ENCODE peak calls at places on chromosomes 4 and X, in seven cellular contexts. L is brain microvascular endothelial cell, P is endothelial cell, M is left ventricle myocardium inferior, U is fibroblast of pulmonary artery, B is spleen, S is cardiac fibroblast. W is an unnamed sample.

GRCh38 chr4:152690706-152691651 is 11.2 kb upstream of the TMEM154 start:
- DNase-seq in L (no peak), P (no peak), M (no peak), U (no peak), B (no peak), S (no peak), W (peak; percentile 54)

GRCh38 chrX:14125451-14125850 is 95.8 kb upstream of the GEMIN8 start:
- DNase-seq in L (no peak), P (no peak), M (no peak), U (no peak), B (no peak), S (no peak), W (no peak)

GRCh38 chr4:27616166-27616565 is 755.5 kb downstream of the STIM2 start:
- DNase-seq in L (no peak), P (no peak), M (no peak), U (peak; percentile 3), B (no peak), S (no peak), W (no peak)

GRCh38 chr4:87530868-87531267 is 1.7 kb upstream of the SPARCL1 start:
- DNase-seq in L (no peak), P (no peak), M (peak; percentile 67), U (peak; percentile 98), B (no peak), S (peak; percentile 95), W (no peak)

GRCh38 chrX:31199770-31200114 is 127.9 kb upstream of the FTHL17 start:
- DNase-seq in L (no peak), P (no peak), M (no peak), U (no peak), B (no peak), S (no peak), W (no peak)

GRCh38 chrX:130173190-130173895 is 1.6 kb downstream of the RAB33A start:
- DNase-seq in L (peak; percentile 72), P (no peak), M (peak; percentile 33), U (peak; percentile 80), B (peak; percentile 72), S (peak; percentile 82), W (peak; percentile 76)

GRCh38 chr4:47485047-47485692 is at the start of gene ATP10D:
- DNase-seq in L (peak; percentile 91), P (peak; percentile 94), M (peak; percentile 98), U (peak; percentile 95), B (peak; percentile 99), S (peak; percentile 95), W (peak; percentile 92)

GRCh38 chrX:74383611-74384010 is 37.7 kb upstream of the SLC16A2 start:
- DNase-seq in L (peak; percentile 35), P (peak; percentile 32), M (no peak), U (peak; percentile 68), B (no peak), S (peak; percentile 71), W (peak; percentile 43)

GRCh38 chrX:80810365-80810978 is 795 bp upstream of the BRWD3 start:
- DNase-seq in L (no peak), P (no peak), M (no peak), U (no peak), B (no peak), S (peak; percentile 2), W (peak; percentile 2)

GRCh38 chrX:119692241-119693031 is 532 bp downstream of the SEPTIN6 start:
- DNase-seq in L (peak; percentile 17), P (peak; percentile 11), M (peak; percentile 28), U (peak; percentile 62), B (peak; percentile 90), S (peak; percentile 67), W (peak; percentile 30)

GRCh38 chrX:40244980-40245379 is 147.2 kb upstream of the BCOR start:
- DNase-seq in L (peak; percentile 35), P (no peak), M (no peak), U (peak; percentile 86), B (no peak), S (peak; percentile 74), W (peak; percentile 1)

GRCh38 chr4:58502839-58503238 is 1392.7 kb upstream of the IGFBP7 start:
- DNase-seq in L (no peak), P (no peak), M (no peak), U (no peak), B (no peak), S (no peak), W (no peak)

DNA sequence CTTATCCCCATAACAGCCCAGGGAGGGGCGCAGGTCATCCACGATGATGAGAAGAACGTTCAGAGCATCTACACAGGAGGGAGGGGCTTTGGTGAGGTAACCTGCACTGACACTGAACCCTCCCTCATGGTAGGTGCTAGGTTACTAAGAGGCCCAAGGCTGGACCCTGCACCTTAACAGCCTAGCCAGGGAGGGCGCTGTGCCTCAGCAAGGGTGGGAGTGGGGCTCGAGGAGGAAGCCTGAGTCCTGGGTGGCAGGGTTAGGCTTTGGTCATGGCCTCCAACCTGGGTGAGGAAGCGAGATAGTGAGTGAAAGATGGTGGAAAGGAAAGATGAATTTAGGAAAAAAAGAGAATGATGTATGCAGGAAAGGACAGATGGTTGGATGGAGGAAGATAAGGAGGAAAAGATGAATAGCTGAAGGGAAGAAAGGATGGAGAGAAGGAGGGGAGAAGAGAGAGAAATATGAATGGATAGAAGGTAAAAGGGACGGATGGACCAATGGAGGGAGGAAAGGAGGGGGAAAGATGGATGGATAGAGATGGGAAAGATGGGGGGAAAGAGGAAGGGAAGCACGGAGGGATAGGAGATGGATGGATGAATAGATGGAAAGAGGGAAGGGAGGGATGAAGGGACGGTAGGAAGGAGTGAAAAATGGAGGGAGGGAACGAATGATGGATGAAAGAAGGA is 736 bp downstream of the IDS start:
- DNase-seq in L (no peak), P (peak; percentile 35), M (no peak), U (no peak), B (peak; percentile 88), S (no peak), W (no peak)
- TF ChIP-seq CTCF in L (peak; percentile 47), P (no peak), M (peak; percentile 15), U (no peak), B (peak; percentile 13), S (peak; percentile 15), W (peak; percentile 64)

DNA sequence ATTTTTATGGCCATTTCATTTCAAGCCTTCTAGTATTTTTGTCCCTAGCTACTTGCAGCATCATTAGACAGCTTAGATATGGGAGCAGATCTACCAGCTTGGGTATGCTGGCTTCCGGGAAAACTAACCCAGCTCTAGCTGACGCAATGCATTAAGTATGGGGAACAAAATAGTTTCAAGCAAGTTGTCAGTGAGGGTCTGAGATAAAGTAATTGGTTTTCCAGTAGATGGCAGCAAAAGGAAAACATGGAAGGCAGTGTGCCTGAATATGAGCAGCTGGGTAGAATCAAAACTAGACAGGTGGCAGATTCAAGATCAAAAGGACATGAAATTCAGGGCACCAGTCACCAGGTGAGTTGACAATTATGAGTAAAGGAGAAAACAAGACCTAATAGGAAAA is 340.9 kb upstream of the CTSO start:
- DNase-seq in L (peak; percentile 96), P (peak; percentile 6), M (no peak), U (peak; percentile 93), B (no peak), S (peak; percentile 91), W (peak; percentile 86)
- TF ChIP-seq CTCF in L (peak; percentile 62), P (peak; percentile 20), M (no peak), U (peak; percentile 54), B (no peak), S (peak; percentile 37), W (peak; percentile 77)

GRCh38 chr4:2054217-2054616 is 4.9 kb upstream of the NAT8L start:
- DNase-seq in L (no peak), P (no peak), M (no peak), U (no peak), B (no peak), S (no peak), W (no peak)
- TF ChIP-seq CTCF in L (no peak), P (no peak), M (no peak), U (no peak), B (no peak), S (no peak), W (no peak)

DNA sequence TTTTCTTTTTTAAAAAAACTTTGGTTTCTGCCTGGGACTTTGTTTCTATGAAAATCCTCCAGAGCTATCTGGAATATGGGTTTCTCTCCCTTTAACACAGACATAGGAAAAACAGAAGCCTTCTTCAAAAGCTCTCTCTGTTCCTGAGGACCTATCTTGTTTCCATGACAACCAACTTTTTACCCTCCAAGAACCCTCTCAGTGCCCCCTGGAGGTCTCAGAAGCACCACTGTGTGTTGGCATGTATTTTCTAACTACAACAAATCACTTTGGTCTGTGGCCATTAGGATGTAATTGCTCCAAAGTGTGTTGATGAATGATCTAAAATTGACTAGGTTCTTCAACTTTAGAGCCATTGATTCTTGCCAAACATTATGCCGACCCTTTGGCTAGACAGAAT is 1331.6 kb downstream of the ADGRL3 start:
- DNase-seq in L (no peak), P (no peak), M (no peak), U (no peak), B (no peak), S (no peak), W (no peak)
- TF ChIP-seq CTCF in L (no peak), P (no peak), M (no peak), U (no peak), B (no peak), S (no peak), W (no peak)

DNA sequence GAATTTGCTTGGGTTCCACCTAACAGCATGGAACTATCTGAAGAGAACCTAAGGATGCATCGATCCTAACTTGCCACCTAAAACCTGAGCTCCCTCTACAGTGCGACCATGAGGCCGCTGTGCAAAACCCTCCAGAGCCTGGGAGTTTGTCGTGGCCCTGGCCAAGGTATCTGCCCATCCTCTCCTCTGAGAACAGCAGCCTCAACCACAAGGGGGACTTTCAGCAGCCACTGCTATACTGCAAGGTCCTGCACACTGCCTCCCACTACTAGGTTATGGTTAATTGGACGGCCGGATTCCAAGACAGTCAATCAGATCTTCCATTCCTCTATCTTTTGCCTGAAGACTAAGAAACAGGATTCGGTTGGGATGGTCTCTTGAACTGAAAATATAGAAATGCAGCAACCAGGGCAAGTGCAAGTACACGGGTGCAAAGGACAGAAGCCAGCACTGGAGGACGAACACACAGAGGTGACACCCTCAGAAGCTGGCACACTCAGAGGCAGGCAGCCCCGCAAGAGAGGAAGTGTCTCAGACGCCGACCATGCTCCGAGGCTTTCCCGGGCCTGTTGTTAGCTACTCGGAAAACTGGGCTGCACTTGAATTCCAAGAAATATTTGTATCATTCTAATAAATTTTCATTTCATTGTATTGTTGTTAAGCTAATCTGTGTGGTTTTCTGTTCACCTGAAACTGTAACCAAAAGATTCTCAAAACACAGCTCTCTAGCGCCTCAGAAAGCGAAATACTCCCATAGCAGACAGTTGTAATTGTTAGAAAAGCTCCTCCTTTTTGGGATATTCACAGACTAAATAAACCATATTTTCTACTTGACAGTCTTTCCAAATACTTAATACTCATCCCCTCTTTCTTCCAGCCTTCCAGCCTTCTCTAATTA is 63.3 kb downstream of the AFAP1 start:
- DNase-seq in L (peak; percentile 70), P (peak; percentile 21), M (no peak), U (peak; percentile 70), B (no peak), S (peak; percentile 76), W (peak; percentile 32)
- TF ChIP-seq CTCF in L (peak; percentile 83), P (no peak), M (peak; percentile 39), U (peak; percentile 56), B (no peak), S (peak; percentile 48), W (peak; percentile 63)

W was measured in HFFc6.